ENCODE peak calls at places on chromosomes 11 and 22, in five cellular contexts. V is T47D; X is lower leg skin; C is activated CD4-positive, CD25-positive, alpha-beta regulatory T cell; S is NCI-H526. A is an unnamed sample.

GRCh38 chr11:45859661-45860140 is 12.4 kb downstream of the CRY2 start:
- DNase-seq in V (peak), X (peak), C (no peak), S (no peak), A (peak)

GRCh38 chr11:76658651-76659650 is 11.6 kb downstream of the LRRC32 start:
- DNase-seq in V (no peak), X (peak), C (no peak), S (no peak), A (no peak)

GRCh38 chr11:43866520-43866919 is 14.1 kb upstream of the ALKBH3 start:
- DNase-seq in V (no peak), X (no peak), C (no peak), S (no peak), A (no peak)

GRCh38 chr22:44935724-44936123 is 74.1 kb downstream of the PHF21B start:
- DNase-seq in V (no peak), X (no peak), C (no peak), S (no peak), A (no peak)

GRCh38 chr22:31346733-31347250 is 646 bp upstream of the PATZ1 start:
- DNase-seq in V (peak), X (peak), C (peak), S (peak), A (no peak)

GRCh38 chr11:79503028-79503427 is 62.2 kb upstream of the TENM4 start:
- DNase-seq in V (no peak), X (no peak), C (no peak), S (no peak), A (no peak)

GRCh38 chr11:33417121-33417520 is 159.9 kb downstream of the HIPK3 start:
- DNase-seq in V (no peak), X (no peak), C (no peak), S (no peak), A (no peak)

GRCh38 chr11:67458266-67458665 is 3.1 kb downstream of the CABP4 start:
- DNase-seq in V (no peak), X (no peak), C (no peak), S (no peak), A (no peak)

GRCh38 chr11:125215951-125216350 is 51.4 kb downstream of the PKNOX2 start:
- DNase-seq in V (no peak), X (no peak), C (no peak), S (no peak), A (no peak)

GRCh38 chr22:38086001-38086845 is 2.2 kb upstream of the SLC16A8 start:
- DNase-seq in V (no peak), X (no peak), C (no peak), S (no peak), A (no peak)

GRCh38 chr22:50474711-50475651 is at the start of gene SBF1:
- DNase-seq in V (peak), X (peak), C (peak), S (peak), A (peak)

GRCh38 chr11:20162340-20162739 is 2.1 kb upstream of the DBX1 start:
- DNase-seq in V (no peak), X (no peak), C (no peak), S (no peak), A (no peak)

GRCh38 chr11:8333431-8334401 is 70.0 kb upstream of the LMO1 start:
- DNase-seq in V (no peak), X (no peak), C (no peak), S (no peak), A (no peak)

GRCh38 chr11:65637794-65638317 is at the start of gene SIPA1:
- DNase-seq in V (peak), X (no peak), C (peak), S (no peak), A (no peak)

GRCh38 chr11:119876841-119877240 is 147.8 kb upstream of the NECTIN1 start:
- DNase-seq in V (no peak), X (no peak), C (no peak), S (no peak), A (no peak)

GRCh38 chr11:93936416-93936815 is 84.7 kb upstream of the HEPHL1 start:
- DNase-seq in V (no peak), X (no peak), C (no peak), S (no peak), A (no peak)

GRCh38 chr11:11532574-11532973 is 89.2 kb downstream of the GALNT18 start:
- DNase-seq in V (no peak), X (no peak), C (no peak), S (no peak), A (no peak)

GRCh38 chr11:120260616-120261015 is 20.7 kb downstream of the POU2F3 start:
- DNase-seq in V (no peak), X (no peak), C (no peak), S (no peak), A (no peak)

GRCh38 chr11:115706735-115707134 is 202.5 kb upstream of the CADM1 start:
- DNase-seq in V (no peak), X (no peak), C (no peak), S (no peak), A (no peak)

GRCh38 chr22:37282385-37282677 is at the start of gene CYTH4:
- DNase-seq in V (no peak), X (peak), C (peak), S (no peak), A (no peak)

GRCh38 chr22:33354928-33355327 is 296.7 kb upstream of the SYN3 start:
- DNase-seq in V (no peak), X (no peak), C (no peak), S (no peak), A (no peak)

GRCh38 chr11:3074912-3075589 is 17.8 kb upstream of the CARS1 start:
- DNase-seq in V (no peak), X (no peak), C (no peak), S (no peak), A (no peak)

GRCh38 chr22:28544431-28544868 is 135.2 kb downstream of the TTC28 start:
- DNase-seq in V (peak), X (no peak), C (no peak), S (no peak), A (no peak)

GRCh38 chr11:62338218-62338617 is 970 bp downstream of the ASRGL1 start:
- DNase-seq in V (no peak), X (no peak), C (no peak), S (peak), A (no peak)

GRCh38 chr11:109795234-109795633 is 298.0 kb upstream of the ZC3H12C start:
- DNase-seq in V (no peak), X (no peak), C (no peak), S (no peak), A (no peak)

GRCh38 chr11:112784323-112785073 is 176.7 kb upstream of the NCAM1 start:
- DNase-seq in V (no peak), X (peak), C (no peak), S (no peak), A (peak)

GRCh38 chr22:20998411-20999336 is 3.2 kb downstream of the THAP7 start:
- DNase-seq in V (no peak), X (no peak), C (no peak), S (no peak), A (no peak)

A was measured in thoracic aorta.